ENCODE peak calls at places on chromosomes 11 and 22, in six cellular contexts. One of them, this sample, is unnamed.

GRCh38 chr11:107482234-107482633 is 24.6 kb upstream of the CWF19L2 start:
- DNase-seq in dorsolateral prefrontal cortex: no peak
- DNase-seq in AG09309: no peak
- DNase-seq in retinal pigment epithelial cell: no peak
- DNase-seq in A549: no peak
- DNase-seq in GM12865: peak; percentile 41
- DNase-seq in this sample: no peak

GRCh38 chr22:21020802-21021429 is 6.0 kb downstream of the P2RX6 start:
- DNase-seq in dorsolateral prefrontal cortex: no peak
- DNase-seq in A549: peak; percentile 51
- DNase-seq in AG09309: no peak
- DNase-seq in retinal pigment epithelial cell: no peak
- DNase-seq in GM12865: peak; percentile 37
- DNase-seq in this sample: peak; percentile 72

GRCh38 chr11:57205046-57205671 is 23.4 kb downstream of the LRRC55 start:
- DNase-seq in dorsolateral prefrontal cortex: no peak
- DNase-seq in retinal pigment epithelial cell: no peak
- DNase-seq in A549: no peak
- DNase-seq in GM12865: no peak
- DNase-seq in AG09309: peak; percentile 82
- DNase-seq in this sample: no peak

GRCh38 chr11:62804310-62805043 is 763 bp downstream of the NXF1 start:
- DNase-seq in AG09309: no peak
- DNase-seq in dorsolateral prefrontal cortex: no peak
- DNase-seq in retinal pigment epithelial cell: peak; percentile 12
- DNase-seq in GM12865: peak; percentile 46
- DNase-seq in A549: no peak
- DNase-seq in this sample: peak; percentile 40

GRCh38 chr11:45673441-45673840 is 8.0 kb upstream of the CHST1 start:
- DNase-seq in AG09309: no peak
- DNase-seq in A549: no peak
- DNase-seq in dorsolateral prefrontal cortex: no peak
- DNase-seq in GM12865: no peak
- DNase-seq in retinal pigment epithelial cell: no peak
- DNase-seq in this sample: no peak

GRCh38 chr11:127492025-127492424 is 491.5 kb upstream of the KIRREL3 start:
- DNase-seq in A549: no peak
- DNase-seq in AG09309: no peak
- DNase-seq in GM12865: no peak
- DNase-seq in dorsolateral prefrontal cortex: no peak
- DNase-seq in retinal pigment epithelial cell: peak; percentile 64
- DNase-seq in this sample: no peak

GRCh38 chr22:44730490-44731356 is 21.7 kb upstream of the ARHGAP8 start:
- DNase-seq in A549: no peak
- DNase-seq in dorsolateral prefrontal cortex: no peak
- DNase-seq in retinal pigment epithelial cell: no peak
- DNase-seq in AG09309: no peak
- DNase-seq in GM12865: no peak
- DNase-seq in this sample: no peak

GRCh38 chr11:8229299-8230177 is 34.1 kb downstream of the LMO1 start:
- DNase-seq in retinal pigment epithelial cell: peak; percentile 74
- DNase-seq in GM12865: no peak
- DNase-seq in dorsolateral prefrontal cortex: no peak
- DNase-seq in A549: no peak
- DNase-seq in AG09309: no peak
- DNase-seq in this sample: no peak

GRCh38 chr11:28447226-28447625 is 339.0 kb downstream of the METTL15 start:
- DNase-seq in dorsolateral prefrontal cortex: no peak
- DNase-seq in A549: no peak
- DNase-seq in AG09309: peak; percentile 31
- DNase-seq in retinal pigment epithelial cell: no peak
- DNase-seq in GM12865: no peak
- DNase-seq in this sample: no peak

GRCh38 chr11:118334746-118335145 is 7.8 kb downstream of the CD3D start:
- DNase-seq in AG09309: no peak
- DNase-seq in A549: no peak
- DNase-seq in retinal pigment epithelial cell: no peak
- DNase-seq in dorsolateral prefrontal cortex: no peak
- DNase-seq in GM12865: peak; percentile 17
- DNase-seq in this sample: no peak

GRCh38 chr11:67691149-67691548 is 16.7 kb upstream of the ALDH3B2 start:
- DNase-seq in GM12865: no peak
- DNase-seq in A549: no peak
- DNase-seq in AG09309: no peak
- DNase-seq in retinal pigment epithelial cell: no peak
- DNase-seq in dorsolateral prefrontal cortex: no peak
- DNase-seq in this sample: no peak
- TF ChIP-seq CTCF in GM12865: no peak
- TF ChIP-seq CTCF in A549: peak; percentile 44
- TF ChIP-seq CTCF in AG09309: peak; percentile 26
- TF ChIP-seq CTCF in retinal pigment epithelial cell: peak; percentile 28
- TF ChIP-seq CTCF in dorsolateral prefrontal cortex: no peak
- TF ChIP-seq CTCF in this sample: peak; percentile 38

GRCh38 chr11:7202412-7202811 is 49.3 kb upstream of the SYT9 start:
- DNase-seq in dorsolateral prefrontal cortex: no peak
- DNase-seq in AG09309: no peak
- DNase-seq in A549: no peak
- DNase-seq in retinal pigment epithelial cell: no peak
- DNase-seq in GM12865: no peak
- DNase-seq in this sample: no peak

GRCh38 chr11:7197469-7197868 is 54.2 kb upstream of the SYT9 start:
- DNase-seq in dorsolateral prefrontal cortex: no peak
- DNase-seq in retinal pigment epithelial cell: no peak
- DNase-seq in AG09309: no peak
- DNase-seq in GM12865: no peak
- DNase-seq in A549: no peak
- DNase-seq in this sample: no peak

DNA sequence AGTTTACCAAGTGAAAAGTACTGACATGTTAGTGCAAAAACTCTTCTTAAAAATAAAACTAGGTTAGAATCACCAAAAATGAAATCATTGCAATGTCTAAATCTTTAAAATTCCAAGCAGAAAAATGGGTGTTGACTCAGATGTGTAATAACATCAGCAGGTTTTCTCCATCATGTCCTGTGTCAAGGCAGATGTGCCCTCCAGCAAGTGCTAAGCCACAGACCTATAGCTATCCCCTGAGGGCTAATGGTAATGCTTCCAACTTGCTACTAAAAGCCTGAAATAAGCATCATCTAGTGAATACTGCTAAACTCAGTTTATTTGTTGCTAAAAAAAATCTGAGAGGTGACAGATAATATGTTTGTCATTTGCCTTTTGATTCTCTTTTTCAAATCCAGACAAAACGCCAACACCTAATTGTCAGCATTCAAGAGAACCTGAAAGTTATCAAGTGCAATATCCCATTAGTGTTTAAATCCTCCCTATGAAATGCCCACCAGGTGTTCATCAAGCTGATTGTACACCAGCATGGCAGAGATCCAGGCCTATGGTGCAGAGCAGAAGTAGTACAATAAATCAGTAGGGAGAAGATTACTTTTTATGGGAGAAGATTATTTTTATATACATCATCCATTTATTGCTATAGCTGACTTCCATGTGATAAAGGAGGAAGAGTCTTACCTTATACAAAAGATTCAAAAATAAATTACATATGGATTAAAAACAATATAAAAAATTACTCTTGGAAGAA is 55.1 kb upstream of the SYT9 start:
- DNase-seq in GM12865: no peak
- DNase-seq in AG09309: no peak
- DNase-seq in A549: no peak
- DNase-seq in dorsolateral prefrontal cortex: no peak
- DNase-seq in retinal pigment epithelial cell: no peak
- DNase-seq in this sample: no peak
- TF ChIP-seq CTCF in GM12865: no peak
- TF ChIP-seq CTCF in AG09309: no peak
- TF ChIP-seq CTCF in A549: no peak
- TF ChIP-seq CTCF in dorsolateral prefrontal cortex: no peak
- TF ChIP-seq CTCF in retinal pigment epithelial cell: no peak
- TF ChIP-seq CTCF in this sample: no peak

GRCh38 chr22:19400881-19401280 is 30.7 kb downstream of the HIRA start:
- DNase-seq in retinal pigment epithelial cell: no peak
- DNase-seq in GM12865: no peak
- DNase-seq in AG09309: no peak
- DNase-seq in A549: no peak
- DNase-seq in dorsolateral prefrontal cortex: no peak
- DNase-seq in this sample: no peak

GRCh38 chr22:19401483-19401882 is 30.1 kb downstream of the HIRA start:
- DNase-seq in dorsolateral prefrontal cortex: no peak
- DNase-seq in A549: no peak
- DNase-seq in GM12865: no peak
- DNase-seq in AG09309: no peak
- DNase-seq in retinal pigment epithelial cell: no peak
- DNase-seq in this sample: no peak

GRCh38 chr22:19405133-19405532 is 26.4 kb downstream of the HIRA start:
- DNase-seq in retinal pigment epithelial cell: no peak
- DNase-seq in GM12865: no peak
- DNase-seq in A549: no peak
- DNase-seq in dorsolateral prefrontal cortex: no peak
- DNase-seq in AG09309: no peak
- DNase-seq in this sample: no peak

GRCh38 chr22:19404676-19405075 is 26.9 kb downstream of the HIRA start:
- DNase-seq in dorsolateral prefrontal cortex: no peak
- DNase-seq in A549: no peak
- DNase-seq in AG09309: no peak
- DNase-seq in retinal pigment epithelial cell: no peak
- DNase-seq in GM12865: no peak
- DNase-seq in this sample: no peak

DNA sequence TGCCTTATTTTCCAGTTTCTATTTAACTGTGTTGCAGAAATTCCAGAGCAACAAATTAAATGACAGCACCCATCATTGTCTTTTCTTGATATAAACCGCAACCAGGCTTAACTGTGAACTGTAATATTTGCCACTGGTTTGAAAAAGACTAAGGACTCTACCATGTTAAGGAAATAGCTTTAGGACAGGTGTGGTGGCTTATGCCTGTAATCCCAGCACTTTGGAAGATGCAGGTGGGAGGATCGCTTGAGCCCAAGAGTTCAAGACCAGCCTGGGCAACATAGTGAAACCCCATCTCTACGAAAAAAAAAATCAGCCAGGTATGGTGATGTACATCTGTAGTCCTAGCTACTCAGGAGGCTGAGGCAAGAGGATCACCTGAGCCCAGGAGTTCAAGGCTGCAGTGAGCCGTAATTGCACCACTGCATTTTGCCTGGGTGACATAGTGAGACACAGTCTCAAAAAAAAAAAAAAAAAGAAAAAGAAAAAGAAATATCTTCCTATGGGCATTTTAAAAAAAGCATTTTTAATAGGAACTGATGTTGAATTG is 28.8 kb downstream of the HIRA start:
- DNase-seq in dorsolateral prefrontal cortex: no peak
- DNase-seq in AG09309: no peak
- DNase-seq in GM12865: no peak
- DNase-seq in A549: no peak
- DNase-seq in retinal pigment epithelial cell: no peak
- DNase-seq in this sample: no peak
- TF ChIP-seq CTCF in dorsolateral prefrontal cortex: no peak
- TF ChIP-seq CTCF in AG09309: no peak
- TF ChIP-seq CTCF in GM12865: no peak
- TF ChIP-seq CTCF in A549: no peak
- TF ChIP-seq CTCF in retinal pigment epithelial cell: no peak
- TF ChIP-seq CTCF in this sample: no peak

GRCh38 chr22:17201285-17201945 is 17.8 kb downstream of the ADA2 start:
- DNase-seq in A549: no peak
- DNase-seq in retinal pigment epithelial cell: no peak
- DNase-seq in AG09309: no peak
- DNase-seq in GM12865: no peak
- DNase-seq in dorsolateral prefrontal cortex: no peak
- DNase-seq in this sample: no peak

GRCh38 chr22:17205432-17205831 is 13.8 kb downstream of the ADA2 start:
- DNase-seq in AG09309: no peak
- DNase-seq in A549: no peak
- DNase-seq in GM12865: peak; percentile 26
- DNase-seq in retinal pigment epithelial cell: no peak
- DNase-seq in dorsolateral prefrontal cortex: no peak
- DNase-seq in this sample: no peak
- TF ChIP-seq CTCF in AG09309: no peak
- TF ChIP-seq CTCF in A549: no peak
- TF ChIP-seq CTCF in GM12865: no peak
- TF ChIP-seq CTCF in retinal pigment epithelial cell: peak; percentile 9
- TF ChIP-seq CTCF in dorsolateral prefrontal cortex: no peak
- TF ChIP-seq CTCF in this sample: peak; percentile 21

DNA sequence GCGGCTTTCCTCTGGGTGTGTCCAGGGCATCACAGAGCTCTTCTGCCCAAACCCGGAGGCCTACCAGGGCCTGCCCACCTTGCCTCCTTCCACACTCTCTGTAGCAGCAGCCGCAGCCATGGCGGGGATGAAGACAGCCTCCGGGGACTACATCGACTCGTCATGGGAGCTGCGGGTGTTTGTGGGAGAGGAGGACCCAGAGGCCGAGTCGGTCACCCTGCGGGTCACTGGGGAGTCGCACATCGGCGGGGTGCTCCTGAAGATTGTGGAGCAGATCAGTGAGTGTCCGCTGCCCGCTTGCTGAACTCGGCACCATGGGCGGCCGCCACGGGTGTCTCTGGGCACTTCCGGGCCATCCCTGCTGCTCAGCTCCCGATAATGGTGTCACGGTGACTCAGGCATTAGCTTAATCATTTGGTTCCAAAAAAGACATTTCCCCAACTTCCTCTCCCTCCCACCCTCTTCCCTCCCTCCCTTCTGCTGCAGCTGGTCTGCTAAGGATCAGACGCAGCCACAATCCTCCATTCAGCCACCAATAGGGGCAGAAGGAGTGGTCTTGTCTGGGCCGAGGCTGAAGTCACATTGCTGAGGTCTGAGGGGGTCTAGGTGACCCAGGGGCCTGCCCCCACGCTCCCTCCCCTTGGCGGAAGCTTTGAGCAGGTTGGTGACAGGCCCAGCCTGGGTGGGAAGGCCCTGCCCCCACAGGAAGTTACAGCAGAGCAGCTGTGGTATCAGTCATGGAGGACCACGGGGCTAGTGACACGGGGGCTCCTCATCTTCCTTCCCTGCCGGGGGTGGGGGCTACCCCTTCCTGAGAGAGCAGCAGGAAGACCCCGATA is 945 bp downstream of the FERMT3 start:
- DNase-seq in AG09309: no peak
- DNase-seq in dorsolateral prefrontal cortex: no peak
- DNase-seq in retinal pigment epithelial cell: no peak
- DNase-seq in GM12865: peak; percentile 91
- DNase-seq in A549: no peak
- DNase-seq in this sample: peak; percentile 93
- TF ChIP-seq CTCF in AG09309: no peak
- TF ChIP-seq CTCF in dorsolateral prefrontal cortex: no peak
- TF ChIP-seq CTCF in retinal pigment epithelial cell: no peak
- TF ChIP-seq CTCF in GM12865: no peak
- TF ChIP-seq CTCF in A549: no peak
- TF ChIP-seq CTCF in this sample: no peak

DNA sequence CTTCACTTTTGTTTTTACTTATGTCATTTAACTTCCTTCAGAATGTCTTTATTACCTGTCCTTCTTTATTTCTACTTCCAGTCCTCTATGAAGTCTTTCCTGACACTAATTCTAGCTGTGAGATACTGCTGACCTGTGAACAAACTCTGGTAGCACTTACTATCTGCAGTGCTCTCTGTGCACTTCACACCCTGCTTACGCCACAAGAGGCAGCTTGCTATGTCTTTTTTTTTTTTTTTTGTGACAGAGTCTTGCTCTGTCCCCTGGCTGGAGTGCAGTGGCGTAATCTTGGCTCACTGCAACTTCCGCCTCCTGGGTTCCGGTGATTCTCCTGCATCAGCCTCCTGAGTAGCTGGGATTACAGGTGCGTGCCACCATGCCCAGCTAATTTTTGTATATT is 10.7 kb downstream of the STIM1 start:
- DNase-seq in GM12865: peak; percentile 85
- DNase-seq in AG09309: no peak
- DNase-seq in dorsolateral prefrontal cortex: no peak
- DNase-seq in retinal pigment epithelial cell: no peak
- DNase-seq in A549: no peak
- DNase-seq in this sample: no peak
- TF ChIP-seq CTCF in GM12865: no peak
- TF ChIP-seq CTCF in AG09309: no peak
- TF ChIP-seq CTCF in dorsolateral prefrontal cortex: no peak
- TF ChIP-seq CTCF in retinal pigment epithelial cell: no peak
- TF ChIP-seq CTCF in A549: no peak
- TF ChIP-seq CTCF in this sample: no peak